ENCODE peak calls at places on chromosome 9, in ten cellular contexts. J, U, H, O, K, I, S, C, G and Z are unnamed samples.

GRCh38 chr9:33107762-33108161 is 31.3 kb upstream of the SMU1 start:
- DNase-seq in G (no peak), K (no peak), J (no peak), C (no peak), S (no peak), I (no peak), O (no peak), U (no peak), H (no peak), Z (no peak)

GRCh38 chr9:134922932-134923240 is 5.2 kb upstream of the FCN1 start:
- DNase-seq in J (no peak), C (no peak), S (no peak), K (no peak), H (no peak), G (no peak), U (no peak), I (no peak), O (no peak), Z (no peak)

GRCh38 chr9:122389799-122390481 is 19.1 kb downstream of the PTGS1 start:
- DNase-seq in G (peak), H (no peak), S (no peak), U (no peak), K (no peak), C (peak), I (no peak), O (no peak), J (no peak), Z (no peak)

GRCh38 chr9:113536483-113537226 is 73.1 kb downstream of the RGS3 start:
- DNase-seq in I (peak), C (no peak), K (peak), J (peak), O (no peak), G (no peak), S (no peak), U (no peak), H (peak), Z (no peak)

GRCh38 chr9:83432104-83432627 is 106.0 kb downstream of the FRMD3 start:
- DNase-seq in J (peak), I (no peak), S (peak), O (no peak), K (peak), U (no peak), C (peak), H (no peak), G (peak), Z (peak)

GRCh38 chr9:114237781-114238180 is 82.4 kb downstream of the COL27A1 start:
- DNase-seq in K (no peak), I (no peak), J (no peak), G (no peak), S (no peak), O (no peak), H (no peak), C (no peak), U (no peak), Z (no peak)

GRCh38 chr9:3177362-3177761 is 333.5 kb upstream of the PUM3 start:
- DNase-seq in G (no peak), S (no peak), J (no peak), I (no peak), U (no peak), O (no peak), H (no peak), C (no peak), K (no peak), Z (no peak)

GRCh38 chr9:94611638-94612068 is 18.0 kb upstream of the FBP2 start:
- DNase-seq in U (no peak), K (no peak), H (no peak), G (no peak), S (no peak), I (no peak), C (no peak), J (no peak), O (no peak), Z (no peak)

GRCh38 chr9:122360891-122361290 is 9.9 kb upstream of the PTGS1 start:
- DNase-seq in O (no peak), K (no peak), S (no peak), G (no peak), C (no peak), I (peak), U (no peak), H (no peak), J (no peak), Z (no peak)

GRCh38 chr9:127049044-127049443 is 73.4 kb downstream of the ANGPTL2 start:
- DNase-seq in G (peak), U (no peak), S (no peak), O (no peak), J (no peak), K (peak), I (peak), H (no peak), C (peak), Z (peak)

GRCh38 chr9:128340691-128341434 is 536 bp downstream of the SLC27A4 start:
- DNase-seq in U (no peak), C (no peak), I (no peak), J (no peak), K (peak), H (no peak), O (no peak), S (no peak), G (no peak), Z (no peak)

GRCh38 chr9:122058707-122059106 is 34.4 kb downstream of the TTLL11 start:
- DNase-seq in O (no peak), U (no peak), I (no peak), H (no peak), C (no peak), J (no peak), G (no peak), K (no peak), S (no peak), Z (no peak)

GRCh38 chr9:27715651-27716050 is 142.4 kb upstream of the C9orf72 start:
- DNase-seq in S (no peak), G (no peak), J (no peak), U (no peak), K (no peak), O (no peak), I (no peak), H (no peak), C (no peak), Z (no peak)

GRCh38 chr9:131771646-131772045 is 31.8 kb upstream of the RAPGEF1 start:
- DNase-seq in U (no peak), O (no peak), K (no peak), H (no peak), S (no peak), J (no peak), I (no peak), C (no peak), G (no peak), Z (no peak)

GRCh38 chr9:137592767-137593166 is 2.5 kb upstream of the ZMYND19 start:
- DNase-seq in C (no peak), S (no peak), K (no peak), O (no peak), J (no peak), U (no peak), H (no peak), G (no peak), I (no peak), Z (no peak)

GRCh38 chr9:31089822-31090221 is 1294.6 kb upstream of the ACO1 start:
- DNase-seq in S (no peak), O (no peak), G (no peak), I (peak), K (no peak), C (peak), U (no peak), H (no peak), J (no peak), Z (peak)

GRCh38 chr9:132669636-132670358 is at the start of gene DDX31:
- DNase-seq in G (peak), U (peak), S (no peak), K (peak), O (peak), H (peak), J (peak), C (peak), I (peak), Z (peak)

GRCh38 chr9:131700765-131701433 is 39.0 kb downstream of the RAPGEF1 start:
- DNase-seq in S (no peak), O (no peak), G (no peak), C (no peak), U (no peak), J (no peak), I (no peak), H (no peak), K (no peak), Z (no peak)

GRCh38 chr9:129823163-129823933 is 588 bp downstream of the TOR1A start:
- DNase-seq in U (no peak), I (peak), O (no peak), K (no peak), C (no peak), J (peak), G (peak), H (peak), S (no peak), Z (peak)

GRCh38 chr9:128412120-128412790 is 8.4 kb upstream of the CERCAM start:
- DNase-seq in I (peak), J (peak), C (no peak), H (peak), G (peak), O (no peak), K (no peak), S (peak), U (peak), Z (peak)

GRCh38 chr9:137710751-137711150 is 91.9 kb downstream of the EHMT1 start:
- DNase-seq in K (no peak), U (no peak), I (no peak), S (no peak), J (no peak), O (no peak), C (no peak), H (no peak), G (no peak), Z (no peak)

GRCh38 chr9:128895556-128895955 is 13.6 kb downstream of the LRRC8A start:
- DNase-seq in I (peak), S (no peak), K (no peak), O (no peak), G (no peak), U (no peak), H (no peak), C (no peak), J (no peak), Z (no peak)

GRCh38 chr9:6055213-6055612 is 39.8 kb upstream of the RANBP6 start:
- DNase-seq in K (no peak), J (no peak), G (peak), O (no peak), U (no peak), S (peak), I (peak), C (peak), H (peak), Z (peak)

GRCh38 chr9:130268521-130269131 is 3.1 kb downstream of the HMCN2 start:
- DNase-seq in O (no peak), H (no peak), S (no peak), U (no peak), J (no peak), K (no peak), G (no peak), C (no peak), I (no peak), Z (no peak)

GRCh38 chr9:37172511-37172910 is 52.1 kb downstream of the ZCCHC7 start:
- DNase-seq in S (no peak), O (no peak), G (no peak), H (no peak), I (no peak), U (no peak), C (no peak), J (no peak), K (no peak), Z (no peak)

GRCh38 chr9:135301271-135302263 is 178.0 kb upstream of the PPP1R26 start:
- DNase-seq in S (no peak), G (no peak), O (no peak), H (no peak), J (no peak), U (no peak), I (no peak), C (no peak), K (no peak), Z (no peak)

GRCh38 chr9:93116049-93116961 is 17.7 kb downstream of the NINJ1 start:
- DNase-seq in O (no peak), J (no peak), G (peak), I (peak), H (no peak), S (no peak), C (peak), K (peak), U (no peak), Z (no peak)

GRCh38 chr9:114551750-114552685 is 35.6 kb upstream of the ATP6V1G1 start:
- DNase-seq in U (no peak), K (peak), G (peak), C (peak), J (no peak), I (peak), O (no peak), S (no peak), H (no peak), Z (peak)

GRCh38 chr9:13832451-13832850 is 481.5 kb downstream of the NFIB start:
- DNase-seq in H (no peak), J (no peak), G (no peak), K (no peak), U (no peak), O (no peak), C (no peak), I (no peak), S (no peak), Z (no peak)

GRCh38 chr9:13070612-13071595 is 208.6 kb downstream of the MPDZ start:
- DNase-seq in H (no peak), G (no peak), O (no peak), K (no peak), U (no peak), I (no peak), C (no peak), J (no peak), S (no peak), Z (no peak)